ENCODE peak calls at places on chromosome 6, in five cellular contexts. K is GM20000; H is effector memory CD4-positive, alpha-beta T cell; L is HCT116; E is Kasumi-1. P is an unnamed sample.

GRCh38 chr6:121652726-121653623 is 217.5 kb downstream of the GJA1 start:
- DNase-seq in K (no peak), H (no peak), L (peak; percentile 18), E (peak; percentile 11), P (no peak)

GRCh38 chr6:18595774-18596528 is 208.8 kb downstream of the RNF144B start:
- DNase-seq in K (peak; percentile 38), H (no peak), L (peak; percentile 46), E (peak; percentile 45), P (peak; percentile 73)

GRCh38 chr6:111381126-111381525 is 101.9 kb downstream of the REV3L start:
- DNase-seq in K (no peak), H (no peak), L (no peak), E (no peak), P (no peak)

GRCh38 chr6:152828431-152828830 is 77.8 kb downstream of the VIP start:
- DNase-seq in K (no peak), H (no peak), L (no peak), E (no peak), P (no peak)

GRCh38 chr6:1797801-1798200 is 188.1 kb downstream of the FOXC1 start:
- DNase-seq in K (no peak), H (no peak), L (no peak), E (no peak), P (no peak)

GRCh38 chr6:44251576-44252524 is 4.9 kb downstream of the HSP90AB1 start:
- DNase-seq in K (no peak), H (no peak), L (no peak), E (no peak), P (no peak)

GRCh38 chr6:134436950-134437349 is 119.0 kb upstream of the SGK1 start:
- DNase-seq in K (no peak), H (no peak), L (no peak), E (no peak), P (no peak)

GRCh38 chr6:70135219-70135769 is 167.6 kb downstream of the COL9A1 start:
- DNase-seq in K (no peak), H (no peak), L (no peak), E (no peak), P (no peak)

GRCh38 chr6:137286926-137287325 is 67.7 kb upstream of the IFNGR1 start:
- DNase-seq in K (no peak), H (no peak), L (no peak), E (peak; percentile 13), P (no peak)

GRCh38 chr6:143098054-143098673 is 37.5 kb downstream of the AIG1 start:
- DNase-seq in K (peak; percentile 23), H (no peak), L (no peak), E (peak; percentile 37), P (no peak)

GRCh38 chr6:47477497-47478232 is at the start of gene CD2AP:
- DNase-seq in K (peak; percentile 93), H (peak; percentile 92), L (peak; percentile 80), E (peak; percentile 71), P (peak; percentile 93)

GRCh38 chr6:17002123-17002522 is 99.7 kb upstream of the STMND1 start:
- DNase-seq in K (no peak), H (no peak), L (no peak), E (no peak), P (no peak)

GRCh38 chr6:37860226-37860839 is 40.8 kb downstream of the ZFAND3 start:
- DNase-seq in K (no peak), H (no peak), L (peak; percentile 12), E (peak; percentile 49), P (peak; percentile 49)

GRCh38 chr6:2639167-2639566 is 111.6 kb downstream of the MYLK4 start:
- DNase-seq in K (no peak), H (no peak), L (no peak), E (no peak), P (no peak)

GRCh38 chr6:132513821-132514545 is 1.1 kb upstream of the STX7 start:
- DNase-seq in K (no peak), H (no peak), L (no peak), E (no peak), P (no peak)

GRCh38 chr6:136090929-136091328 is 159.2 kb downstream of the MTFR2 start:
- DNase-seq in K (no peak), H (no peak), L (no peak), E (no peak), P (no peak)

GRCh38 chr6:112683926-112684325 is 336.8 kb downstream of the RFPL4B start:
- DNase-seq in K (no peak), H (no peak), L (no peak), E (no peak), P (no peak)

GRCh38 chr6:148962854-148963515 is 216.2 kb downstream of the UST start:
- DNase-seq in K (no peak), H (no peak), L (no peak), E (no peak), P (no peak)

GRCh38 chr6:31660224-31660997 is at the start of gene C6orf47:
- DNase-seq in K (peak; percentile 88), H (peak; percentile 64), L (peak; percentile 51), E (peak; percentile 77), P (peak; percentile 90)

GRCh38 chr6:16316741-16317251 is 78.4 kb downstream of the GMPR start:
- DNase-seq in K (peak; percentile 49), H (peak; percentile 13), L (peak; percentile 39), E (peak; percentile 26), P (no peak)

GRCh38 chr6:11007715-11008608 is 36.1 kb downstream of the ELOVL2 start:
- DNase-seq in K (no peak), H (no peak), L (peak; percentile 26), E (no peak), P (no peak)

GRCh38 chr6:25312034-25312620 is 33.0 kb downstream of the CARMIL1 start:
- DNase-seq in K (no peak), H (no peak), L (no peak), E (no peak), P (peak; percentile 51)

GRCh38 chr6:40792183-40792582 is 205.0 kb upstream of the LRFN2 start:
- DNase-seq in K (no peak), H (no peak), L (no peak), E (no peak), P (no peak)

GRCh38 chr6:151475653-151476523 is 17.9 kb upstream of the CCDC170 start:
- DNase-seq in K (peak; percentile 53), H (no peak), L (peak; percentile 23), E (peak; percentile 49), P (peak; percentile 52)

P was measured in colonic mucosa.